ENCODE peak calls at places on chromosomes 13 and 19, in five cellular contexts. O, W, E, G and N are unnamed samples.

GRCh38 chr19:29091127-29091526 is 121.8 kb downstream of the UQCRFS1 start:
- DNase-seq in O (no peak), W (no peak), E (no peak), G (no peak), N (no peak)

GRCh38 chr19:9352505-9352904 is 10.3 kb upstream of the ZNF177 start:
- DNase-seq in O (no peak), W (no peak), E (no peak), G (no peak), N (no peak)

GRCh38 chr19:43555185-43555770 is 20.0 kb downstream of the XRCC1 start:
- DNase-seq in O (peak; percentile 17), W (peak; percentile 71), E (peak; percentile 82), G (no peak), N (no peak)

GRCh38 chr13:84118845-84119409 is 236.7 kb upstream of the SLITRK1 start:
- DNase-seq in O (peak; percentile 28), W (peak; percentile 10), E (no peak), G (no peak), N (no peak)

GRCh38 chr19:32231691-32232090 is 113.7 kb upstream of the ZNF507 start:
- DNase-seq in O (no peak), W (no peak), E (no peak), G (no peak), N (no peak)

GRCh38 chr13:30257433-30258099 is 49.8 kb downstream of the KATNAL1 start:
- DNase-seq in O (no peak), W (peak; percentile 8), E (peak; percentile 82), G (no peak), N (peak; percentile 59)

GRCh38 chr13:59776924-59777690 is 386.6 kb downstream of the DIAPH3 start:
- DNase-seq in O (peak; percentile 60), W (peak; percentile 93), E (no peak), G (peak; percentile 30), N (no peak)

GRCh38 chr13:85982102-85982501 is 182.9 kb upstream of the SLITRK6 start:
- DNase-seq in O (no peak), W (no peak), E (no peak), G (no peak), N (no peak)

GRCh38 chr19:29675120-29675649 is 9.9 kb downstream of the PLEKHF1 start:
- DNase-seq in O (no peak), W (no peak), E (no peak), G (no peak), N (no peak)

GRCh38 chr13:43805681-43806128 is 18.9 kb upstream of the ENOX1 start:
- DNase-seq in O (no peak), W (no peak), E (no peak), G (no peak), N (no peak)

GRCh38 chr19:8487137-8487851 is 15.1 kb downstream of the PRAM1 start:
- DNase-seq in O (no peak), W (no peak), E (no peak), G (no peak), N (no peak)

GRCh38 chr19:52602931-52603330 is 32.8 kb downstream of the ZNF701 start:
- DNase-seq in O (no peak), W (no peak), E (no peak), G (no peak), N (no peak)

GRCh38 chr13:78978381-78978998 is 319.5 kb upstream of the OBI1 start:
- DNase-seq in O (peak; percentile 7), W (peak; percentile 75), E (peak; percentile 65), G (peak; percentile 29), N (peak; percentile 38)

GRCh38 chr13:33578786-33579185 is 239.2 kb upstream of the RFC3 start:
- DNase-seq in O (no peak), W (peak; percentile 40), E (no peak), G (no peak), N (no peak)

GRCh38 chr13:36822786-36823185 is 3.8 kb downstream of the RFXAP start:
- DNase-seq in O (no peak), W (peak; percentile 18), E (no peak), G (no peak), N (no peak)

GRCh38 chr13:102267191-102267590 is 134.7 kb downstream of the FGF14 start:
- DNase-seq in O (no peak), W (peak; percentile 14), E (no peak), G (no peak), N (no peak)

GRCh38 chr13:98466634-98467236 is 110.2 kb downstream of the STK24 start:
- DNase-seq in O (no peak), W (peak; percentile 45), E (peak; percentile 68), G (no peak), N (no peak)

GRCh38 chr19:5985098-5985783 is 7.3 kb upstream of the RANBP3 start:
- DNase-seq in O (no peak), W (peak; percentile 78), E (no peak), G (no peak), N (no peak)

GRCh38 chr13:110561335-110562033 is at the start of gene RAB20:
- DNase-seq in O (no peak), W (peak; percentile 82), E (peak; percentile 85), G (peak; percentile 44), N (no peak)

GRCh38 chr13:26555413-26555812 is 2.1 kb upstream of the WASF3 start:
- DNase-seq in O (no peak), W (no peak), E (no peak), G (no peak), N (no peak)

GRCh38 chr19:40507892-40508291 is 41.1 kb downstream of the SPTBN4 start:
- DNase-seq in O (no peak), W (no peak), E (no peak), G (no peak), N (no peak)

GRCh38 chr19:30669329-30670010 is 297.3 kb downstream of the ZNF536 start:
- DNase-seq in O (no peak), W (peak; percentile 42), E (peak; percentile 80), G (no peak), N (no peak)

GRCh38 chr13:50526771-50527567 is 316.5 kb downstream of the DLEU7 start:
- DNase-seq in O (no peak), W (no peak), E (no peak), G (no peak), N (no peak)

GRCh38 chr13:35812730-35813129 is 318.5 kb downstream of the DCLK1 start:
- DNase-seq in O (no peak), W (no peak), E (no peak), G (no peak), N (no peak)

GRCh38 chr19:34241513-34242337 is 12.6 kb upstream of the GARRE1 start:
- DNase-seq in O (no peak), W (no peak), E (peak; percentile 78), G (no peak), N (peak; percentile 77)

GRCh38 chr19:20969498-20969897 is 46.4 kb downstream of the ZNF85 start:
- DNase-seq in O (no peak), W (no peak), E (no peak), G (no peak), N (peak; percentile 50)

GRCh38 chr19:38619361-38620174 is 580 bp downstream of the EIF3K start:
- DNase-seq in O (no peak), W (no peak), E (no peak), G (no peak), N (no peak)

DNA sequence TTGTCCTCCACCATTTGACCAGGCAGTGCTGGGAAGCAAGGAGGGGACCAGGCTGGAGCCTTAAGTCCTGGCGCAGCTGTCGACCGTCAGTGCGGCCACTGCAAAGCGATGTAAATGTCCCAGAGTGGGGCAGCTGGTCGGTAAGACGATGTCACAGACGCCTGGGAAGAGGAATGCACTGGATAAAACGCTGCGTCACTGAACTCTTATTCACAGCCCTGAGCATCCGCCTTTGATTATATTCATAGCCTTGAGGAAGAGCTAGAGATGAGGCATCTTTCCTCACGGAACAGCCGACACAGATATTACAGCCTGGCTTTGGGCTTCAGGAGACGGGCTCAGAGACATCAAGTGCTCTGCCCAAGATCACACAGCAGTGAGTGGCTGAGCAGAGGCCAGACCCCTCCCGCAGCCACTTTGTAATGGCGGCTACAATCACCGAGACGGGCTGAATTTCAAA is 17.6 kb upstream of the TUBGCP3 start:
- DNase-seq in O (no peak), W (no peak), E (no peak), G (no peak), N (no peak)
- H3K4me3 ChIP-seq in O (peak overlapping the region; percentile 50), W (peak overlapping the region; percentile 74), E (peak overlapping the region; percentile 46), G (peak overlapping the region; percentile 66), N (peak overlapping the region; percentile 54)

GRCh38 chr13:47215741-47216140 is 318.9 kb upstream of the HTR2A start:
- DNase-seq in O (peak; percentile 51), W (peak; percentile 86), E (no peak), G (peak; percentile 68), N (no peak)

GRCh38 chr13:47216176-47216822 is 319.4 kb upstream of the HTR2A start:
- DNase-seq in O (peak; percentile 12), W (no peak), E (no peak), G (peak; percentile 32), N (no peak)

GRCh38 chr13:47218611-47219010 is 321.8 kb upstream of the HTR2A start:
- DNase-seq in O (no peak), W (no peak), E (no peak), G (no peak), N (no peak)

GRCh38 chr13:47226516-47226915 is 329.7 kb upstream of the HTR2A start:
- DNase-seq in O (no peak), W (no peak), E (no peak), G (no peak), N (no peak)

DNA sequence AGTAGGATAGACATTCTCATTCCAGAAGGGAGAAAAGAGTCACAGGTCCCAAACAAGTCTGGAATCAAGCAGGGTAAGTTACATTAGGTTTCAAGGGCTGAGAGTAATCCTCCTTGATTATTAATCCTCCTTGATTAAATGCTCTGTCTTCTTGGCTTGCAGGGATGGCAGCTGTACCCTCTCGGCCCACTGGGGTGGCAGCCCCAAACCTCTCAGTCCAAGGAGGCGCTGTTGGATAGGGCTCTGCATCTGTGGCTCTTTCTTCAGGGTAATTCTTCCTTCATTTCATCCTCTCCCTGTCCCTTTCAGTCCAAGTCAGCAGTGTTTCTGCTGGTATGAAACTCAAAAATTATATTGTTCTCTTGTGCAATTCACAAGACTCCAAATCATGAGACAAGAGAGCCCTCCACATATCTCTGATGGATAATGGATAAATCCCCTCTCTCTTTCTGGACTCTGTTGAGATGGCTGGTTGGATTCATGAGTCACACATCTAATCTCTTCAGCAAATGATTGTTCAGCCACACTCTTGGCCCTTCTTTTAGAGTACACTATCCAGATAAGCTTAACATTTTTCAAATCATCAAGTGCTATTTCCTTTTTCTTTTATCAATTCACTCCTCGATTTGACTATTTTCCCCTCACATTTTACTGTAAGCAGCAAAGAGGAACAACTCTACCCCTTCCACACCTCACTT is 323.7 kb upstream of the HTR2A start:
- DNase-seq in O (no peak), W (peak; percentile 90), E (no peak), G (no peak), N (no peak)
- TF ChIP-seq CTCF in O (no peak), W (peak; percentile 30), E (no peak), G (no peak), N (no peak)

GRCh38 chr19:45130888-45131615 is 29.7 kb downstream of the NKPD1 start:
- DNase-seq in O (no peak), W (no peak), E (peak; percentile 43), G (no peak), N (no peak)
- H3K4me3 ChIP-seq in O (no peak overlapping the region), W (no peak overlapping the region), E (no peak overlapping the region), G (no peak overlapping the region), N (no peak overlapping the region)

GRCh38 chr19:42271045-42271419 is 2.0 kb downstream of the CIC start:
- DNase-seq in O (no peak), W (no peak), E (no peak), G (no peak), N (no peak)

GRCh38 chr19:42270346-42271044 is 1.4 kb downstream of the CIC start:
- DNase-seq in O (no peak), W (peak; percentile 85), E (no peak), G (no peak), N (no peak)

GRCh38 chr19:42268142-42268703 is 829 bp upstream of the CIC start:
- DNase-seq in O (peak; percentile 94), W (peak; percentile 100), E (peak; percentile 100), G (peak; percentile 99), N (peak; percentile 91)

GRCh38 chr19:42268704-42269517 is at the start of gene CIC:
- DNase-seq in O (peak; percentile 100), W (peak; percentile 100), E (peak; percentile 100), G (peak; percentile 100), N (peak; percentile 99)

GRCh38 chr19:42269518-42270345 is 680 bp downstream of the CIC start:
- DNase-seq in O (no peak), W (no peak), E (no peak), G (no peak), N (no peak)
- TF ChIP-seq CTCF in O (no peak), W (no peak), E (no peak), G (no peak), N (no peak)